ENCODE peak calls at places on chromosomes 5 and 9, in seven cellular contexts. One of them, this sample, is unnamed.

GRCh38 chr5:68171101-68171558 is 44.4 kb upstream of the PIK3R1 start:
- DNase-seq in GM12891: no peak
- DNase-seq in body of pancreas: peak; percentile 60
- DNase-seq in tibial nerve: peak; percentile 73
- DNase-seq in IMR-90: peak; percentile 11
- DNase-seq in A549: no peak
- DNase-seq in HepG2: no peak
- DNase-seq in this sample: peak; percentile 91

GRCh38 chr5:137751869-137752491 is 2.2 kb downstream of the HNRNPA0 start:
- DNase-seq in IMR-90: peak; percentile 80
- DNase-seq in GM12891: no peak
- DNase-seq in A549: peak; percentile 48
- DNase-seq in HepG2: peak; percentile 73
- DNase-seq in tibial nerve: no peak
- DNase-seq in body of pancreas: peak; percentile 30
- DNase-seq in this sample: peak; percentile 46

GRCh38 chr5:127028822-127029457 is 1.4 kb downstream of the MARCHF3 start:
- DNase-seq in tibial nerve: no peak
- DNase-seq in HepG2: peak; percentile 68
- DNase-seq in GM12891: no peak
- DNase-seq in body of pancreas: peak; percentile 16
- DNase-seq in IMR-90: peak; percentile 36
- DNase-seq in A549: no peak
- DNase-seq in this sample: peak; percentile 74

GRCh38 chr5:157611571-157612067 is 36.0 kb upstream of the ADAM19 start:
- DNase-seq in GM12891: no peak
- DNase-seq in IMR-90: no peak
- DNase-seq in A549: no peak
- DNase-seq in HepG2: no peak
- DNase-seq in body of pancreas: no peak
- DNase-seq in tibial nerve: no peak
- DNase-seq in this sample: no peak

GRCh38 chr9:76932778-76933177 is 26.9 kb upstream of the PRUNE2 start:
- DNase-seq in HepG2: no peak
- DNase-seq in GM12891: no peak
- DNase-seq in body of pancreas: no peak
- DNase-seq in tibial nerve: no peak
- DNase-seq in IMR-90: peak; percentile 18
- DNase-seq in A549: no peak
- DNase-seq in this sample: no peak

GRCh38 chr5:138467711-138468132 is 2.4 kb downstream of the EGR1 start:
- DNase-seq in A549: no peak
- DNase-seq in body of pancreas: peak; percentile 71
- DNase-seq in IMR-90: no peak
- DNase-seq in tibial nerve: no peak
- DNase-seq in GM12891: no peak
- DNase-seq in HepG2: no peak
- DNase-seq in this sample: peak; percentile 50

GRCh38 chr5:91641730-91642350 is 258.7 kb upstream of the ARRDC3 start:
- DNase-seq in tibial nerve: no peak
- DNase-seq in A549: peak; percentile 4
- DNase-seq in HepG2: peak; percentile 31
- DNase-seq in body of pancreas: no peak
- DNase-seq in IMR-90: peak; percentile 41
- DNase-seq in GM12891: no peak
- DNase-seq in this sample: no peak

GRCh38 chr5:90792725-90793124 is 234.1 kb downstream of the ADGRV1 start:
- DNase-seq in GM12891: no peak
- DNase-seq in A549: no peak
- DNase-seq in body of pancreas: no peak
- DNase-seq in tibial nerve: no peak
- DNase-seq in HepG2: no peak
- DNase-seq in IMR-90: no peak
- DNase-seq in this sample: no peak

GRCh38 chr9:88651682-88652633 is 117.0 kb downstream of the NXNL2 start:
- DNase-seq in HepG2: no peak
- DNase-seq in body of pancreas: peak; percentile 54
- DNase-seq in tibial nerve: peak; percentile 83
- DNase-seq in A549: peak; percentile 67
- DNase-seq in IMR-90: peak; percentile 99
- DNase-seq in GM12891: no peak
- DNase-seq in this sample: peak; percentile 95

GRCh38 chr5:150636391-150637244 is 3.8 kb upstream of the SYNPO start:
- DNase-seq in body of pancreas: peak; percentile 83
- DNase-seq in A549: no peak
- DNase-seq in GM12891: no peak
- DNase-seq in HepG2: no peak
- DNase-seq in IMR-90: peak; percentile 68
- DNase-seq in tibial nerve: no peak
- DNase-seq in this sample: peak; percentile 90

GRCh38 chr9:126947529-126947928 is 32.9 kb downstream of the RALGPS1 start:
- DNase-seq in GM12891: no peak
- DNase-seq in tibial nerve: no peak
- DNase-seq in body of pancreas: no peak
- DNase-seq in A549: no peak
- DNase-seq in IMR-90: no peak
- DNase-seq in HepG2: no peak
- DNase-seq in this sample: no peak

GRCh38 chr9:129494113-129494789 is 126.7 kb downstream of the C9orf50 start:
- DNase-seq in body of pancreas: peak; percentile 86
- DNase-seq in GM12891: no peak
- DNase-seq in A549: no peak
- DNase-seq in tibial nerve: no peak
- DNase-seq in IMR-90: no peak
- DNase-seq in HepG2: no peak
- DNase-seq in this sample: peak; percentile 33

GRCh38 chr5:8905021-8905420 is 640.9 kb downstream of the SEMA5A start:
- DNase-seq in tibial nerve: no peak
- DNase-seq in GM12891: no peak
- DNase-seq in body of pancreas: no peak
- DNase-seq in IMR-90: peak; percentile 45
- DNase-seq in HepG2: no peak
- DNase-seq in A549: no peak
- DNase-seq in this sample: no peak

GRCh38 chr9:69758981-69759477 is 782 bp downstream of the PTAR1 start:
- DNase-seq in body of pancreas: no peak
- DNase-seq in tibial nerve: no peak
- DNase-seq in GM12891: no peak
- DNase-seq in A549: no peak
- DNase-seq in IMR-90: no peak
- DNase-seq in HepG2: no peak
- DNase-seq in this sample: no peak

GRCh38 chr5:168971100-168971499 is 329.8 kb downstream of the SLIT3 start:
- DNase-seq in IMR-90: no peak
- DNase-seq in A549: no peak
- DNase-seq in GM12891: no peak
- DNase-seq in HepG2: no peak
- DNase-seq in tibial nerve: no peak
- DNase-seq in body of pancreas: no peak
- DNase-seq in this sample: no peak

GRCh38 chr5:141672856-141673813 is 8.9 kb downstream of the ARAP3 start:
- DNase-seq in GM12891: no peak
- DNase-seq in IMR-90: no peak
- DNase-seq in A549: no peak
- DNase-seq in body of pancreas: no peak
- DNase-seq in tibial nerve: no peak
- DNase-seq in HepG2: no peak
- DNase-seq in this sample: no peak

GRCh38 chr9:136975624-136976023 is 1.7 kb upstream of the PTGDS start:
- DNase-seq in A549: no peak
- DNase-seq in tibial nerve: no peak
- DNase-seq in body of pancreas: no peak
- DNase-seq in IMR-90: no peak
- DNase-seq in GM12891: no peak
- DNase-seq in HepG2: peak; percentile 42
- DNase-seq in this sample: no peak

GRCh38 chr5:147464211-147464610 is 45.7 kb downstream of the DPYSL3 start:
- DNase-seq in GM12891: no peak
- DNase-seq in HepG2: peak; percentile 11
- DNase-seq in body of pancreas: no peak
- DNase-seq in tibial nerve: no peak
- DNase-seq in A549: no peak
- DNase-seq in IMR-90: peak; percentile 45
- DNase-seq in this sample: no peak

GRCh38 chr5:9188131-9188530 is 357.7 kb downstream of the SEMA5A start:
- DNase-seq in A549: no peak
- DNase-seq in tibial nerve: no peak
- DNase-seq in GM12891: no peak
- DNase-seq in IMR-90: peak; percentile 96
- DNase-seq in body of pancreas: no peak
- DNase-seq in HepG2: no peak
- DNase-seq in this sample: peak; percentile 32

GRCh38 chr9:88997646-88998045 is 6.4 kb downstream of the S1PR3 start:
- DNase-seq in GM12891: no peak
- DNase-seq in A549: no peak
- DNase-seq in tibial nerve: no peak
- DNase-seq in body of pancreas: no peak
- DNase-seq in IMR-90: no peak
- DNase-seq in HepG2: no peak
- DNase-seq in this sample: no peak

GRCh38 chr5:148374693-148375360 is 8.9 kb upstream of the FBXO38 start:
- DNase-seq in HepG2: peak; percentile 72
- DNase-seq in body of pancreas: peak; percentile 37
- DNase-seq in GM12891: no peak
- DNase-seq in A549: peak; percentile 24
- DNase-seq in IMR-90: peak; percentile 65
- DNase-seq in tibial nerve: no peak
- DNase-seq in this sample: peak; percentile 35

GRCh38 chr5:169906745-169907649 is 73.3 kb downstream of the INSYN2B start:
- DNase-seq in IMR-90: peak; percentile 22
- DNase-seq in GM12891: no peak
- DNase-seq in HepG2: no peak
- DNase-seq in tibial nerve: no peak
- DNase-seq in A549: no peak
- DNase-seq in body of pancreas: no peak
- DNase-seq in this sample: no peak

GRCh38 chr5:308672-309271 is 12.7 kb upstream of the AHRR start:
- DNase-seq in GM12891: no peak
- DNase-seq in A549: peak; percentile 29
- DNase-seq in tibial nerve: no peak
- DNase-seq in HepG2: no peak
- DNase-seq in body of pancreas: no peak
- DNase-seq in IMR-90: peak; percentile 19
- DNase-seq in this sample: peak; percentile 42

GRCh38 chr9:94289691-94290090 is 30.6 kb downstream of the ZNF169 start:
- DNase-seq in body of pancreas: no peak
- DNase-seq in A549: no peak
- DNase-seq in GM12891: no peak
- DNase-seq in HepG2: no peak
- DNase-seq in IMR-90: peak; percentile 53
- DNase-seq in tibial nerve: no peak
- DNase-seq in this sample: no peak

GRCh38 chr5:106459541-106459940 is 1211.2 kb downstream of the EFNA5 start:
- DNase-seq in tibial nerve: no peak
- DNase-seq in HepG2: no peak
- DNase-seq in body of pancreas: no peak
- DNase-seq in IMR-90: no peak
- DNase-seq in GM12891: no peak
- DNase-seq in A549: no peak
- DNase-seq in this sample: no peak

GRCh38 chr9:92614763-92615441 is 55.0 kb downstream of the IPPK start:
- DNase-seq in A549: no peak
- DNase-seq in IMR-90: no peak
- DNase-seq in tibial nerve: no peak
- DNase-seq in body of pancreas: no peak
- DNase-seq in GM12891: no peak
- DNase-seq in HepG2: no peak
- DNase-seq in this sample: no peak

GRCh38 chr9:36442710-36443109 is 42.6 kb upstream of the RNF38 start:
- DNase-seq in HepG2: no peak
- DNase-seq in body of pancreas: no peak
- DNase-seq in A549: no peak
- DNase-seq in IMR-90: no peak
- DNase-seq in tibial nerve: no peak
- DNase-seq in GM12891: no peak
- DNase-seq in this sample: no peak

GRCh38 chr5:59517926-59518585 is 375.5 kb downstream of the PDE4D start:
- DNase-seq in IMR-90: peak; percentile 62
- DNase-seq in body of pancreas: no peak
- DNase-seq in GM12891: no peak
- DNase-seq in A549: peak; percentile 31
- DNase-seq in tibial nerve: no peak
- DNase-seq in HepG2: no peak
- DNase-seq in this sample: no peak

GRCh38 chr5:92409131-92409530 is 1026.0 kb upstream of the ARRDC3 start:
- DNase-seq in body of pancreas: no peak
- DNase-seq in IMR-90: no peak
- DNase-seq in HepG2: no peak
- DNase-seq in tibial nerve: no peak
- DNase-seq in A549: no peak
- DNase-seq in GM12891: no peak
- DNase-seq in this sample: no peak

DNA sequence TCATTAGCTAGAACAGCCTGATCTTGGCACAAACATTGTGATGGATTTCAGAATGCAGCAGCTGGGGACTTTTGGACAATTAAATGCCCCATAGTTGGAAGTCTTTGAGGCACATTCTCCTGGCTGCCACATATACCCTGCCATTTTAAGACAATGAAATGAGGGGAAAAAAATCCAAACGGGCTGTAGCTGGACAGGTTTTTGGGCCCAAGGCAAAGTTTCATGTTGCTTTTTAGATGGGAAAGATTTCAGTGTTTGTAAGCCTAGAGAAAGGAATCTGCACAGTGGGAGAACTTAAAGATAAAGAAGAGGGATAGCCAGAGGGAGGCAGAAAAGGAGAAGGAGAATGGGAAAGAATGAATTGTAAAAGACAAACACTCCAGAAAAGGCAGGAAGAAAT is 30.0 kb upstream of the RICTOR start:
- DNase-seq in A549: no peak
- DNase-seq in body of pancreas: no peak
- DNase-seq in tibial nerve: no peak
- DNase-seq in GM12891: no peak
- DNase-seq in IMR-90: no peak
- DNase-seq in HepG2: no peak
- DNase-seq in this sample: no peak
- TF ChIP-seq POLR2A in A549: no peak
- TF ChIP-seq POLR2A in body of pancreas: no peak
- TF ChIP-seq POLR2A in tibial nerve: no peak
- TF ChIP-seq POLR2A in GM12891: no peak
- TF ChIP-seq POLR2A in IMR-90: no peak
- TF ChIP-seq POLR2A in HepG2: no peak
- TF ChIP-seq POLR2A in this sample: no peak

GRCh38 chr9:91248707-91249106 is 113.0 kb downstream of the AUH start:
- DNase-seq in GM12891: no peak
- DNase-seq in tibial nerve: no peak
- DNase-seq in HepG2: no peak
- DNase-seq in body of pancreas: no peak
- DNase-seq in A549: no peak
- DNase-seq in IMR-90: peak; percentile 68
- DNase-seq in this sample: no peak
- TF ChIP-seq POLR2A in GM12891: no peak
- TF ChIP-seq POLR2A in tibial nerve: no peak
- TF ChIP-seq POLR2A in HepG2: no peak
- TF ChIP-seq POLR2A in body of pancreas: no peak
- TF ChIP-seq POLR2A in A549: no peak
- TF ChIP-seq POLR2A in IMR-90: no peak
- TF ChIP-seq POLR2A in this sample: no peak

GRCh38 chr5:109410389-109411174 is 808 bp upstream of the PJA2 start:
- DNase-seq in GM12891: no peak
- DNase-seq in body of pancreas: peak; percentile 82
- DNase-seq in HepG2: no peak
- DNase-seq in A549: peak; percentile 43
- DNase-seq in IMR-90: peak; percentile 75
- DNase-seq in tibial nerve: peak; percentile 58
- DNase-seq in this sample: peak; percentile 83
- TF ChIP-seq POLR2A in GM12891: peak; percentile 81
- TF ChIP-seq POLR2A in body of pancreas: peak; percentile 48
- TF ChIP-seq POLR2A in HepG2: peak; percentile 74
- TF ChIP-seq POLR2A in A549: peak; percentile 19
- TF ChIP-seq POLR2A in IMR-90: peak; percentile 52
- TF ChIP-seq POLR2A in tibial nerve: peak; percentile 26
- TF ChIP-seq POLR2A in this sample: peak; percentile 54

GRCh38 chr5:73434461-73434860 is 14.1 kb downstream of the FOXD1 start:
- DNase-seq in tibial nerve: no peak
- DNase-seq in A549: no peak
- DNase-seq in IMR-90: no peak
- DNase-seq in GM12891: no peak
- DNase-seq in HepG2: no peak
- DNase-seq in body of pancreas: no peak
- DNase-seq in this sample: no peak
- TF ChIP-seq POLR2A in tibial nerve: no peak
- TF ChIP-seq POLR2A in A549: no peak
- TF ChIP-seq POLR2A in IMR-90: no peak
- TF ChIP-seq POLR2A in GM12891: no peak
- TF ChIP-seq POLR2A in HepG2: no peak
- TF ChIP-seq POLR2A in body of pancreas: no peak
- TF ChIP-seq POLR2A in this sample: no peak

This sample was measured in adrenal gland.